ENCODE peak calls at places on chromosomes 13 and 19, in nine cellular contexts. V is hepatocyte, H is cardiac muscle cell, Z is PC-9, I is keratinocyte, J is GM23248, T is upper lobe of right lung, X is neural progenitor cell, N is IMR-90. M is an unnamed sample. For H3K4me1, the result is how much of the 10 kb centered on the place peaks cover.

GRCh38 chr13:98478134-98479129 is 98.5 kb downstream of the STK24 start:
- DNase-seq in T (no peak), Z (no peak), V (no peak), J (peak), N (peak), I (no peak), H (peak), X (peak), M (no peak)

GRCh38 chr13:64278493-64278892 is 2862.8 kb upstream of the PCDH20 start:
- DNase-seq in X (no peak), V (no peak), H (no peak), N (peak), I (no peak), Z (peak), T (no peak), J (peak), M (peak)

GRCh38 chr19:7783991-7784421 is 21.0 kb downstream of the CLEC4M start:
- DNase-seq in H (no peak), N (peak), V (peak), X (no peak), I (peak), T (peak), Z (peak), J (peak), M (peak)

GRCh38 chr13:110634558-110634957 is 19.2 kb downstream of the NAXD start:
- DNase-seq in V (no peak), J (peak), X (no peak), T (no peak), Z (no peak), H (no peak), N (peak), I (no peak), M (no peak)

GRCh38 chr19:10712041-10712440 is 5.8 kb upstream of the DNM2 start:
- DNase-seq in I (no peak), H (no peak), J (no peak), N (no peak), Z (no peak), X (no peak), V (no peak), T (no peak), M (no peak)

GRCh38 chr13:83634601-83635000 is 247.7 kb downstream of the SLITRK1 start:
- DNase-seq in I (no peak), N (no peak), Z (no peak), T (no peak), H (no peak), V (no peak), J (no peak), X (peak), M (no peak)

GRCh38 chr19:4911786-4912672 is 2.7 kb downstream of the UHRF1 start:
- DNase-seq in Z (peak), I (peak), N (peak), X (peak), J (peak), T (no peak), V (peak), H (peak), M (peak)

GRCh38 chr19:7349231-7349591 is 474 bp downstream of the ARHGEF18 start:
- DNase-seq in N (no peak), X (no peak), I (no peak), T (no peak), V (no peak), Z (no peak), J (no peak), H (no peak), M (no peak)

GRCh38 chr13:20231839-20232555 is at the start of gene GJB6:
- DNase-seq in H (peak), N (no peak), V (peak), J (peak), I (no peak), Z (no peak), X (peak), T (no peak), M (no peak)

GRCh38 chr13:112990783-112991182 is 21.8 kb downstream of the MCF2L start:
- DNase-seq in V (peak), Z (peak), X (peak), H (no peak), T (no peak), N (no peak), J (no peak), I (no peak), M (no peak)

GRCh38 chr13:51759240-51759639 is 44.7 kb downstream of the DHRS12 start:
- DNase-seq in J (peak), I (no peak), N (peak), H (no peak), T (no peak), V (no peak), Z (no peak), X (no peak), M (peak)

GRCh38 chr13:102872131-102872530 is 26.3 kb downstream of the ERCC5 start:
- DNase-seq in J (no peak), Z (no peak), N (no peak), X (no peak), H (no peak), T (no peak), I (no peak), V (no peak), M (no peak)

GRCh38 chr19:52398091-52398461 is 427 bp downstream of the ZNF528 start:
- DNase-seq in H (peak), J (peak), X (peak), I (no peak), N (peak), Z (no peak), V (peak), T (no peak), M (peak)

GRCh38 chr13:66875264-66875663 is 354.9 kb downstream of the PCDH9 start:
- DNase-seq in X (no peak), H (no peak), J (no peak), N (no peak), I (no peak), V (no peak), Z (no peak), T (no peak), M (no peak)

GRCh38 chr13:49539313-49539712 is 43.6 kb downstream of the PHF11 start:
- DNase-seq in T (no peak), V (no peak), X (no peak), I (no peak), H (no peak), N (peak), Z (no peak), J (no peak), M (no peak)

GRCh38 chr13:22801402-22802003 is 379.3 kb upstream of the SGCG start:
- DNase-seq in I (no peak), J (peak), H (no peak), N (peak), Z (no peak), T (no peak), X (peak), V (peak), M (no peak)

GRCh38 chr19:30356951-30357579 is 15.1 kb upstream of the ZNF536 start:
- DNase-seq in N (no peak), J (no peak), I (no peak), H (no peak), T (no peak), V (no peak), Z (no peak), X (no peak), M (no peak)
- H3K4me1 ChIP-seq in N (under half), J (under half), I (under half), H (under half), T (under half), V (under half), Z (under half), X (under half), M (under half)

GRCh38 chr19:40362160-40362559 is 13.7 kb downstream of the PLD3 start:
- DNase-seq in H (no peak), J (no peak), Z (no peak), T (no peak), N (no peak), X (no peak), I (no peak), V (no peak), M (no peak)
- H3K4me1 ChIP-seq in H (under half), J (under half), Z (under half), T (under half), N (under half), X (under half), I (under half), V (under half), M (under half)

DNA sequence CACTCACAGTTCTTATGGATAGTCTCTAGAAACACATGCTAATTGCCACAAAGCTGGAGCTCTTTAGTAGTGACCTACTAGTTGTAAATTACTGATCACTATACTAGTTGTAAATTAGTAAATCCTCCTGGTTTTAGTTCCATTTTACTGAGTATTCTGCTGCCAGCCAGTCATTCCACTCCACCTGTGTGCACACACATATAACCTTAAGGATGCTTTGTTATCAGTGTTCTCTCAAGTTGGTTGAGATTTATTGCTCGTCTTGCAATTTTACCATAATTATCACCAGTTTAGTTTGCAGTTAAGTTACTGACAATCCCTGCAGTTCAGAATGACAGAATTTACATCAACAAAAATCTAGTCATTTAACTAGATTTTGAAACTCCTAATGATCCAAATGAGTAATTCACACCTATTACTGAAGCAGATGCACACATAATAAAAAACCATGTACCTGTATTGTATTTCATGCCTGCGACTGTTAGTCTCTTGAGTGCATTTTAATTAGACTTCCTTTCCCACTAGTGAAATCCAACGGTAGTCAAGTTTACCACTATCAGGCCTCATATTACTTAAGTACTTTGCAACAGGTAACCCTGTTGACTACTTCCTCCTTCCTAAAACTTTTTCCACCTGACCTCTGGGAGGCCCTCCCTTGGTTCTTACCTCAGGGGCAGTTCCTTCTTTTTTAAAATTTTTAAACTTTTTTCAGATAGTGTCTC is 7.6 kb downstream of the TPT1 start:
- DNase-seq in J (no peak), X (no peak), T (no peak), I (no peak), Z (no peak), H (no peak), V (no peak), N (no peak), M (no peak)
- H3K4me1 ChIP-seq in J (half or more), X (under half), T (half or more), I (half or more), Z (half or more), H (under half), V (under half), N (under half), M (half or more)

GRCh38 chr13:21319869-21320641 is 139.0 kb downstream of the ZDHHC20 start:
- DNase-seq in I (no peak), H (no peak), Z (no peak), T (no peak), N (no peak), X (no peak), V (no peak), J (no peak), M (no peak)
- H3K4me1 ChIP-seq in I (under half), H (under half), Z (under half), T (under half), N (under half), X (under half), V (under half), J (under half), M (under half)

DNA sequence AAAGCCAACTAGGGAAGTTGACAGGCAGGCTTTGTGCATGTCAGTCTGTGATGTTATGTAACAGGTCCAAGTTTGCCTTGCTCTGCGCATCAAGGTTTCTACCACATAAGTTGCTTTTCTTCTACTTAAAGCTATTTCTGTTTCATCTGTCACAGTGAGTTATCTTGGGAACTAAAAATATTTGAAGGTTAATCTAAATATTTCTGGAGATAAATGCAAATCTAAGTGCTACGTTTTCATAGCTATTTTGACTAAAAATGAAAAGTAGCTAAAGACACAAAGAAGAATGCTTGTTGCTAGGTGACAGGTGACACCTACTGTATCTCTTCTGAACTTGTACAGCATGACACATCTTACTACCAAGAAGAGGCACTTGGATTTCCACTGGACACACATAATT is 135.6 kb downstream of the KLF12 start:
- DNase-seq in H (no peak), X (no peak), T (no peak), Z (no peak), J (no peak), V (no peak), N (no peak), I (no peak), M (no peak)
- H3K4me1 ChIP-seq in H (under half), X (under half), T (under half), Z (under half), J (under half), V (under half), N (under half), I (under half), M (under half)

DNA sequence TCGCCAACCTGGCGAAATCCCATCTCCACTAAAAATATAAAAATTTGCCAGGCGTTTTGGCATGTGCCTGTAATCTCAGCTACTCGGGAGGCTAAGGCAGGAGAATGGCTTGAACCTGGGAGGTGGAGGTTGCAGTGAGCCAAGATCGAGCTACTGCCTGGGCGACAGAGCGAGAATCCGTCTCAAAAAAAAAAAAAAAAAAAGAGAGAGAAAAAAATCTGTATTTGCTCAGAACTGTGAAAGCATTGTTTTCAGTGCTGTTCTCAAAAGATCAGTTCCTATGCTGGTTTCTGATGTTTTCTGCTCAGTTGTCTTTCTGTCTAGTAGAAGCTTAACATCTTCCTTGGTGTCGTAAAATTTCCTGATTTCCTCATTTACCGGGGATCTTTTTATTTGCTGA is 2.5 kb downstream of the SF3A2 start:
- DNase-seq in N (no peak), T (no peak), I (no peak), H (no peak), Z (no peak), V (no peak), X (no peak), J (peak), M (no peak)
- H3K4me1 ChIP-seq in N (under half), T (half or more), I (under half), H (under half), Z (under half), V (half or more), X (under half), J (under half), M (half or more)

DNA sequence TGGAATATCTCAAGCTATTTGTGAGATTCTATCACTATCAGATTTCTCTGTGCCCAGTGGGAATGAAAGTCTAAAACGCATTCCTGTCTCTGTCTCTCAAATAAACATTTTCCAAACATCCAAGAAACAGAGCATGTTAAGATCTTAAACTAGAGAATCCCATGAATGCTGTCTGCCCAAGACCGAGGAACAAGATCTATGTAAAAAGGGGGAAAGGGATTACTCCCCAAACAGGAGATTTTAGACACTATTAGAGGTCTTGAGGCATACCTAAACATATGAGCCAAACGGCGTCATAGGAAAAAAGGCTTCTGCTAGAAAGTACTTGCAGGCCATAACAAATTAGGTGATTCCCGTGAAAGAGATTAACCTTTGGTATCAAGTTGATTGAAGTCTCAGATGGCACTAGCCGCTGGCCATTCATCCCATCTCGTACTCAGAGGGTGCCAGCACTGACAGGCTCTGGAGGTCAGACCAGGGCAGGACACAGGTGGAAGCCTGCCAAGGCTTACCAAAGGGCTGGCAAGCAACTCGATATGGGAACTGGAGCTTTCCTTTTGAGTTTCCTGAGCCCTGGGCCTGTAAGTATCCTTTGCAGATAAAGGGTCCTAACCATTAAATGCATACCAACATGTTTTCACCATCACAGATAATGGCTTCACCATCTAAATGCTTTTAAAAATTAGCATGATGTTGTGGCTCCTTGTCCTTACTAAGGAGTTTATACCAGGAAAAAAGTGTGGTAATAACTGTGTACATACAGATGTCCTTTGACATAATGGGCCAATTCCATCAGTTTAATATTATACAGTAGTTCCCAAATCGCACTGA is 225.2 kb downstream of the FOXO1 start:
- DNase-seq in X (no peak), Z (peak), H (peak), V (no peak), I (no peak), J (peak), T (peak), N (no peak), M (no peak)
- H3K4me1 ChIP-seq in X (under half), Z (under half), H (under half), V (under half), I (under half), J (under half), T (under half), N (under half), M (under half)

DNA sequence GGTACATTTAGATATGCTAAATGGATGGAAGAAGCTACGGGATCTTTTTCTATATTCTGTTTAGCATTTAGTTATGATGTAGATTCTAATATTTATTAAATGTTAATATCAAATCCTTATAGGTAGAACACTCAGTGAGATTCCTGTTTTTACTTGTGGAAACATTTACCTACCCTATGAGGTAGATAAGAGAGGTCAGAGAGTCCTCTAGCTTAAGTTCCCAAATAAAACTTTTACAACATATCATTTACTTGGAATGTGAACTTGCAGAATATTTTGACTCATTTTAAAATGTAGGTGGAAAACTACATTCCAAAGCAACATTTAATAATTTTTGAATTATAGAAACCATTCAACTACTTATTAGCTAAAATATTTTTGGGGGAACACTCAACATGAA is 63.7 kb downstream of the UBL3 start:
- DNase-seq in V (no peak), I (no peak), Z (no peak), J (no peak), X (no peak), T (no peak), H (no peak), N (no peak), M (no peak)
- H3K4me1 ChIP-seq in V (under half), I (under half), Z (under half), J (half or more), X (under half), T (under half), H (under half), N (under half), M (under half)

GRCh38 chr19:29528946-29529645 is 3.3 kb downstream of the VSTM2B start:
- DNase-seq in X (peak), J (peak), T (peak), V (peak), Z (no peak), I (no peak), N (no peak), H (no peak), M (no peak)
- H3K4me1 ChIP-seq in X (under half), J (under half), T (under half), V (under half), Z (under half), I (under half), N (under half), H (under half), M (under half)

M was measured in adipocyte.